ENCODE peak calls at places on chromosomes 6 and 20, in five cellular contexts. A is H9; M is heart left ventricle; P is activated CD4-positive, alpha-beta T cell treated with anti-CD3 and anti-CD28 coated beads for 24 hours; K is amniotic epithelial cell. E is an unnamed sample.

GRCh38 chr6:10307476-10307875 is 107.4 kb downstream of the TFAP2A start:
- DNase-seq in M (no peak), P (no peak), K (no peak), A (peak; percentile 74), E (no peak)

GRCh38 chr6:157867981-157868380 is 44.9 kb downstream of the SNX9 start:
- DNase-seq in M (no peak), K (no peak), A (no peak), P (no peak), E (no peak)

GRCh38 chr6:84926756-84927155 is 162.4 kb upstream of the TBX18 start:
- DNase-seq in A (no peak), K (peak; percentile 29), P (no peak), M (no peak), E (no peak)

GRCh38 chr6:30939473-30939872 is 1.3 kb upstream of the MUCL3 start:
- DNase-seq in M (no peak), P (no peak), K (no peak), A (no peak), E (no peak)

GRCh38 chr20:4766631-4767030 is 44.9 kb downstream of the PRND start:
- DNase-seq in M (no peak), A (no peak), K (no peak), P (no peak), E (no peak)

GRCh38 chr6:135869857-135870256 is 18.4 kb downstream of the PDE7B start:
- DNase-seq in K (no peak), A (no peak), P (no peak), M (no peak), E (no peak)

GRCh38 chr6:14732845-14733757 is 512.8 kb upstream of the JARID2 start:
- DNase-seq in K (peak; percentile 42), A (peak; percentile 53), M (no peak), P (no peak), E (peak; percentile 76)

GRCh38 chr20:37011147-37011546 is 59.6 kb upstream of the SAMHD1 start:
- DNase-seq in M (no peak), K (peak; percentile 36), A (no peak), P (no peak), E (no peak)

GRCh38 chr6:137817219-137817618 is 49.8 kb upstream of the TNFAIP3 start:
- DNase-seq in P (no peak), A (no peak), M (no peak), K (no peak), E (no peak)

GRCh38 chr20:20303742-20304141 is 64.2 kb upstream of the INSM1 start:
- DNase-seq in M (peak; percentile 23), K (no peak), P (no peak), A (no peak), E (no peak)

GRCh38 chr20:53829706-53830521 is 236.3 kb upstream of the ZNF217 start:
- DNase-seq in P (no peak), A (no peak), K (peak; percentile 74), M (no peak), E (peak; percentile 67)

GRCh38 chr6:11653028-11653583 is 115.6 kb downstream of the TMEM170B start:
- DNase-seq in A (no peak), M (peak; percentile 19), P (peak; percentile 11), K (peak; percentile 89), E (peak; percentile 94)

GRCh38 chr6:109455161-109455501 is 441 bp downstream of the MICAL1 start:
- DNase-seq in A (no peak), K (no peak), M (no peak), P (no peak), E (no peak)